ENCODE peak calls at places on chromosomes 5 and 9, in six cellular contexts. E is spleen, B is gastrocnemius medialis, P is suprapubic skin, Q is IMR-90, Y is heart left ventricle. V is an unnamed sample.

GRCh38 chr9:35488019-35488418 is 1.9 kb upstream of the RUSC2 start:
- DNase-seq in Y (peak; percentile 47), Q (no peak), B (no peak), P (no peak), E (no peak), V (no peak)

GRCh38 chr5:173733831-173734491 is 117.5 kb upstream of the BOD1 start:
- DNase-seq in B (no peak), Q (no peak), P (no peak), Y (no peak), E (peak; percentile 82), V (no peak)

GRCh38 chr9:110875275-110875674 is 163.0 kb downstream of the LPAR1 start:
- DNase-seq in E (no peak), Y (peak; percentile 34), B (peak; percentile 22), P (peak; percentile 73), Q (no peak), V (peak; percentile 86)

GRCh38 chr5:55966284-55966683 is 28.5 kb downstream of the IL6ST start:
- DNase-seq in P (no peak), E (no peak), Y (no peak), B (no peak), Q (no peak), V (no peak)

GRCh38 chr5:161406880-161407279 is 139.6 kb downstream of the GABRB2 start:
- DNase-seq in Q (no peak), B (no peak), E (no peak), P (no peak), Y (no peak), V (no peak)

GRCh38 chr9:80204054-80204453 is 632.3 kb downstream of the TLE4 start:
- DNase-seq in Y (no peak), B (no peak), Q (peak; percentile 69), E (no peak), P (no peak), V (no peak)

GRCh38 chr9:128946945-128947422 is 419 bp downstream of the DOLK start:
- DNase-seq in E (no peak), B (peak; percentile 28), Q (peak; percentile 11), Y (peak; percentile 38), P (peak; percentile 70), V (no peak)

GRCh38 chr9:134187821-134188420 is 23.6 kb upstream of the RNU6ATAC start:
- DNase-seq in E (peak; percentile 44), P (no peak), Y (peak; percentile 13), B (peak; percentile 9), Q (no peak), V (no peak)

GRCh38 chr9:91047529-91047928 is 245.9 kb downstream of the SYK start:
- DNase-seq in Q (no peak), P (no peak), B (peak; percentile 58), Y (no peak), E (no peak), V (no peak)

GRCh38 chr5:142215915-142216681 is 107.5 kb downstream of the NDFIP1 start:
- DNase-seq in Q (peak; percentile 98), B (peak; percentile 71), E (no peak), P (peak; percentile 72), Y (peak; percentile 69), V (peak; percentile 89)

GRCh38 chr5:12672141-12672540 is 767.9 kb upstream of the CTNND2 start:
- DNase-seq in Q (no peak), P (no peak), B (no peak), E (no peak), Y (no peak), V (no peak)

GRCh38 chr5:93328833-93329232 is 252.2 kb downstream of the NR2F1-AS1 start:
- DNase-seq in B (no peak), E (no peak), Q (no peak), Y (no peak), P (no peak), V (no peak)

GRCh38 chr9:105293408-105293807 is 49.0 kb downstream of the SLC44A1 start:
- DNase-seq in B (no peak), Y (no peak), E (no peak), Q (no peak), P (no peak), V (no peak)

GRCh38 chr5:37029436-37029835 is 152.9 kb downstream of the NIPBL start:
- DNase-seq in Q (no peak), Y (no peak), P (no peak), E (no peak), B (no peak), V (no peak)

GRCh38 chr5:35312281-35312680 is 82.0 kb upstream of the PRLR start:
- DNase-seq in B (no peak), E (no peak), P (no peak), Q (no peak), Y (no peak), V (no peak)

GRCh38 chr5:1318659-1319251 is 23.9 kb upstream of the TERT start:
- DNase-seq in B (no peak), P (peak; percentile 57), Q (no peak), E (peak; percentile 75), Y (no peak), V (no peak)
- TF ChIP-seq POLR2A in B (no peak), P (no peak), Q (no peak), E (no peak), Y (no peak), V (no peak)

GRCh38 chr9:114591206-114591853 is 3.8 kb downstream of the ATP6V1G1 start:
- DNase-seq in E (no peak), Q (no peak), B (peak; percentile 32), Y (no peak), P (no peak), V (no peak)

GRCh38 chr9:114594136-114594535 is 6.6 kb downstream of the ATP6V1G1 start:
- DNase-seq in E (no peak), Q (no peak), P (no peak), Y (no peak), B (no peak), V (no peak)

GRCh38 chr9:114590328-114590727 is 2.8 kb downstream of the ATP6V1G1 start:
- DNase-seq in Q (no peak), Y (no peak), P (no peak), E (no peak), B (no peak), V (peak; percentile 53)

GRCh38 chr9:114588671-114589526 is 1.3 kb downstream of the ATP6V1G1 start:
- DNase-seq in Q (peak; percentile 84), Y (no peak), P (no peak), B (no peak), E (no peak), V (no peak)

DNA sequence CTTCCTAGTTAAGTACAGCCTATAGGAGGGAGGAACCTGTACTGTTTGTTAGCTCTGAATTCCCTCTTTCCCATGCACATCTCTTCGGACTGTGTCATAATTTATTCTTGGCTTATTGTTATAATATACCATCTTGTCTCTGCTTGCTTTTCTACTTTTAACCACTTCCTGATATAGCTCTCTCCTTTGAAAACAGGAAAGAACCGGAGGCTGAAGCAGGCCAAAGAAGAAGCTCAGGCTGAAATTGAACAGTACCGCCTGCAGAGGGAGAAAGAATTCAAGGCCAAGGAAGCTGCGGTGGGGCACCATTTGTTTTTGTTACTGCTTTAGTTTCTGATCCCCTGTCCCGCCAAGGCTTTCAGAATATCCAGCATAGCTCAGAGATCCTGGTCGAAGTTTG is 4.8 kb downstream of the ATP6V1G1 start:
- DNase-seq in B (peak; percentile 30), E (no peak), Q (peak; percentile 49), Y (no peak), P (no peak), V (peak; percentile 26)
- H3K4me3 ChIP-seq in B (peak overlapping the region; percentile 8), E (no peak overlapping the region), Q (no peak overlapping the region), Y (no peak overlapping the region), P (peak overlapping the region; percentile 7), V (no peak overlapping the region)

GRCh38 chr5:159668556-159668955 is 247.7 kb upstream of the ADRA1B start:
- DNase-seq in Y (no peak), Q (no peak), P (no peak), B (no peak), E (no peak), V (no peak)

GRCh38 chr5:159660401-159660800 is 255.9 kb upstream of the ADRA1B start:
- DNase-seq in Q (no peak), Y (no peak), P (no peak), B (no peak), E (no peak), V (no peak)

GRCh38 chr5:159667286-159667685 is 249.0 kb upstream of the ADRA1B start:
- DNase-seq in Q (no peak), P (no peak), Y (no peak), B (no peak), E (no peak), V (no peak)

GRCh38 chr5:159669559-159669958 is 246.7 kb upstream of the ADRA1B start:
- DNase-seq in Q (no peak), E (no peak), Y (no peak), B (no peak), P (no peak), V (no peak)

DNA sequence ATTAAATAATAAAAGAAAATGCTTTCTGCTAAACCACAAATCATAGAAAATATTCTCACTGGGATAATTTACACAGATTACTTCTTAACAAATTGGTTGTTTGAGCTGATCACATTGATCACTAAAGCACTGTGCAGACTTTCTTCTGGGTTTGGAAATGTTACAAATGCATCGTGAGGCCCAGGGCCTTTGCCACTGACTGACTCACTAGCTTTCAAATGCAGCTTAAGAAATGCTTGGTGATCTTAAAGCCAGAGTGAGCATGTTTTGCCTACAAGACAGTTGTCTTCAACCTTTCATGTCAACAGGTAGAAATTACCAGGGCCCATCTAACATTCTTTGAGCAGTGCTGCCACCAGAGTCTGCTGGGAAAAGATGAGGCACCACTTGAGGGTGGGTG is 252.3 kb upstream of the ADRA1B start:
- DNase-seq in B (no peak), E (no peak), P (no peak), Y (no peak), Q (no peak), V (no peak)
- TF ChIP-seq POLR2A in B (no peak), E (no peak), P (no peak), Y (no peak), Q (no peak), V (no peak)

GRCh38 chr9:137620581-137620980 is 1.8 kb downstream of the EHMT1 start:
- DNase-seq in P (no peak), Y (no peak), B (no peak), E (peak; percentile 48), Q (no peak), V (no peak)

GRCh38 chr9:137619240-137620090 is 660 bp downstream of the EHMT1 start:
- DNase-seq in Y (no peak), E (peak; percentile 91), B (no peak), P (no peak), Q (peak; percentile 36), V (no peak)

GRCh38 chr9:137626448-137626847 is 7.6 kb downstream of the EHMT1 start:
- DNase-seq in B (no peak), Q (no peak), Y (no peak), E (no peak), P (no peak), V (no peak)

GRCh38 chr9:137618105-137619067 is at the start of gene EHMT1:
- DNase-seq in E (peak; percentile 96), Y (peak; percentile 83), B (peak; percentile 82), P (peak; percentile 88), Q (peak; percentile 74), V (peak; percentile 96)

GRCh38 chr9:137621131-137621757 is 2.4 kb downstream of the EHMT1 start:
- DNase-seq in B (no peak), P (no peak), Q (no peak), E (peak; percentile 43), Y (no peak), V (no peak)
- H3K4me3 ChIP-seq in B (no peak overlapping the region), P (no peak overlapping the region), Q (no peak overlapping the region), E (no peak overlapping the region), Y (no peak overlapping the region), V (no peak overlapping the region)

DNA sequence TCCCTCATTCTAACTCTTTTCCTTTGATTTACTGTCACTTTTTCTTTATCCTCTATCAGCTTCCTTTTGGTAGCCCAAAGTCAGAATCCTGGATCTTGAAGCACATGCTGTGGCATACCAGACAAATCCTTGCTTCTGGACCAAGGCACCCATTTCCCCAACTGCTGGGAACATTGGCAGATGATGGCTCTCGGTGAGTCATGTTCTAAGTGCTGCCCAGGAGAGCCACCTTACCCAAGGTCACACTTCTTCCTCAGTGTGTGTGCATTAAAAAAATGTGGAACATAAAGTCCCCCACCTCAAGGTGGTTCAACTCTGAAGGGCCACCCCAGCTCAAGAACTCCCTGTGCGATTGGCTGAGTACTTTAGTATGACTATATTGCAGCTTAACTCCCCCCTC is 141.4 kb upstream of the PUM3 start:
- DNase-seq in Y (no peak), E (no peak), B (no peak), Q (no peak), P (no peak), V (no peak)
- TF ChIP-seq POLR2A in Y (no peak), E (no peak), B (no peak), Q (no peak), P (no peak), V (no peak)